ENCODE peak calls at places on chromosomes 2 and 18, in six cellular contexts. F, V, X, E, A and R are unnamed samples.
A peak's percentile ranks its signal among the peaks of the same experiment; 100 is the strongest.

GRCh38 chr2:149991576-149991975 is 404.0 kb upstream of the MMADHC start:
- DNase-seq in A (no peak), V (peak; percentile 55), X (no peak), E (no peak), F (no peak), R (peak; percentile 77)

GRCh38 chr2:221596192-221596591 is 24.1 kb upstream of the EPHA4 start:
- DNase-seq in F (no peak), E (no peak), X (no peak), A (peak; percentile 40), V (peak; percentile 80), R (peak; percentile 50)

GRCh38 chr2:84556190-84556589 is 39.9 kb downstream of the DNAH6 start:
- DNase-seq in E (no peak), X (no peak), A (no peak), F (no peak), V (no peak), R (no peak)

GRCh38 chr18:59813942-59814341 is 85.9 kb upstream of the PMAIP1 start:
- DNase-seq in X (no peak), F (no peak), E (no peak), V (peak; percentile 54), A (no peak), R (no peak)

GRCh38 chr2:152566728-152567069 is 150.6 kb downstream of the PRPF40A start:
- DNase-seq in F (no peak), E (no peak), A (no peak), V (peak; percentile 56), X (no peak), R (no peak)

GRCh38 chr18:62611395-62612241 is 88.8 kb downstream of the ZCCHC2 start:
- DNase-seq in A (no peak), V (no peak), F (no peak), E (no peak), X (no peak), R (no peak)

GRCh38 chr2:222774941-222775340 is 85.9 kb upstream of the ACSL3 start:
- DNase-seq in F (no peak), X (no peak), E (no peak), A (peak; percentile 14), V (no peak), R (peak; percentile 43)

GRCh38 chr2:37686792-37687595 is 15.6 kb upstream of the CDC42EP3 start:
- DNase-seq in E (no peak), A (no peak), V (no peak), X (no peak), F (no peak), R (no peak)

GRCh38 chr2:40400336-40400953 is 51.4 kb downstream of the SLC8A1 start:
- DNase-seq in V (no peak), A (no peak), F (no peak), X (no peak), E (no peak), R (no peak)

GRCh38 chr18:73509460-73509859 is 638.2 kb downstream of the FBXO15 start:
- DNase-seq in X (no peak), V (peak; percentile 33), E (no peak), F (no peak), A (no peak), R (no peak)

GRCh38 chr2:143778981-143779380 is 649.8 kb downstream of the ARHGAP15 start:
- DNase-seq in E (no peak), F (peak; percentile 44), V (peak; percentile 62), A (peak; percentile 46), X (no peak), R (no peak)

DNA sequence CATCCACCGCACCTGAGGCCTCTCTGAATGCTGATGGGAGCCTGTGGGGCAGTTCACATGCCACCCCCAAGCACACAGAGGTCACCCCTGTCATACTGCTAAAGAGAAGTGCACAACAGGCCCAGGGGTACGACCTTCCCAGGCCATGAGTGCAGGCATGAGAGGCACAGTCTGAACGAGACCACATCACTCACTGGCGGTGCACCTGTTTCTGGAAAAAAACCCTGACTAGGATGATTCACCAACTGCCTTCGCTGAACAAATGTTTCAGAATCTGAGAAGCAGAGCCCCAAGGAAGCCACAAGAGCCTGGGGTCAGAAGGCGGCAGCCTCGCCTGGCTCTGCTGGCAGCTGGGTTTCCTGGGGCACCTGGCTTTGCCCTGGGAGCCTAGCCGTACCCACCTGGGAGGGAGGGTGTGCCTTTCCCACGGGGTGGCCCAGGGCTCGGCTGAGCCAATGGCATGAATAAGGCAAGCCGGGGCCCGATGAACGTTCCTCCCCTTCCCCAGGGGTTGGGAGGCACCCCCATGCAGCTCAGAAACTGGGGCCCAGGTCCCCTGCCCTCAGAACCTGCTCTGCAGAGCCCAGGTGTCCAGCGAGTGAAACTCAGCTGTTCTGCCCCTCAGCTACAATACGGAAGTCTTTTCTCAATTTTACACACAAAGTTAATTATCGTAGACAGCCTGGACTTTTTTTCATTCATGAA is 73.8 kb downstream of the HDAC4 start:
- DNase-seq in V (peak; percentile 69), F (peak; percentile 12), X (no peak), E (no peak), A (no peak), R (peak; percentile 20)
- H2AFZ ChIP-seq in V (no peak overlapping the region), F (no peak overlapping the region), X (no peak overlapping the region), E (no peak overlapping the region), A (no peak overlapping the region), R (no peak overlapping the region)

GRCh38 chr2:134127496-134127895 is 126.4 kb upstream of the MGAT5 start:
- DNase-seq in V (no peak), X (no peak), E (no peak), F (no peak), A (no peak), R (no peak)
- H2BK120ac ChIP-seq in V (no peak overlapping the region), X (no peak overlapping the region), E (no peak overlapping the region), F (no peak overlapping the region), A (no peak overlapping the region), R (no peak overlapping the region)

GRCh38 chr2:111701798-111702118 is 182.2 kb downstream of the ANAPC1 start:
- DNase-seq in E (no peak), A (no peak), F (no peak), X (no peak), V (no peak), R (no peak)

GRCh38 chr2:111704246-111704645 is 179.7 kb downstream of the ANAPC1 start:
- DNase-seq in X (no peak), E (no peak), F (no peak), A (no peak), V (peak; percentile 75), R (peak; percentile 78)

GRCh38 chr2:111703759-111704158 is 180.2 kb downstream of the ANAPC1 start:
- DNase-seq in F (no peak), E (no peak), V (no peak), A (no peak), X (no peak), R (no peak)

GRCh38 chr2:111702119-111702808 is 181.7 kb downstream of the ANAPC1 start:
- DNase-seq in A (peak; percentile 37), X (peak; percentile 38), F (peak; percentile 82), E (no peak), V (peak; percentile 58), R (peak; percentile 57)

GRCh38 chr2:111702809-111703196 is 181.2 kb downstream of the ANAPC1 start:
- DNase-seq in X (no peak), A (no peak), V (no peak), F (no peak), E (no peak), R (no peak)
- H2AFZ ChIP-seq in X (peak overlapping the region; percentile 85), A (peak overlapping the region; percentile 0), V (no peak overlapping the region), F (no peak overlapping the region), E (peak overlapping the region; percentile 8), R (no peak overlapping the region)

GRCh38 chr18:22021701-22022100 is 147.7 kb upstream of the GATA6 start:
- DNase-seq in V (no peak), A (no peak), F (no peak), X (no peak), E (no peak), R (no peak)
- H2BK120ac ChIP-seq in V (no peak overlapping the region), A (no peak overlapping the region), F (no peak overlapping the region), X (no peak overlapping the region), E (no peak overlapping the region), R (no peak overlapping the region)